ENCODE peak calls at places on chromosomes 12 and 14, in four cellular contexts. One of them, this sample, is unnamed.

GRCh38 chr14:72975776-72976175 is 49.5 kb downstream of the DCAF4 start:
- DNase-seq in aorta: no peak
- DNase-seq in neural progenitor cell: peak; percentile 18
- DNase-seq in stomach: no peak
- DNase-seq in this sample: no peak

GRCh38 chr12:92735131-92735721 is 32.4 kb downstream of the PLEKHG7 start:
- DNase-seq in aorta: no peak
- DNase-seq in neural progenitor cell: no peak
- DNase-seq in stomach: no peak
- DNase-seq in this sample: no peak

GRCh38 chr12:106108187-106108816 is 30.5 kb downstream of the NUAK1 start:
- DNase-seq in aorta: no peak
- DNase-seq in neural progenitor cell: no peak
- DNase-seq in stomach: no peak
- DNase-seq in this sample: no peak

GRCh38 chr14:77208266-77208978 is 26.8 kb downstream of the TMEM63C start:
- DNase-seq in aorta: peak; percentile 91
- DNase-seq in neural progenitor cell: peak; percentile 92
- DNase-seq in stomach: peak; percentile 69
- DNase-seq in this sample: peak; percentile 72

GRCh38 chr12:60947533-60947932 is 1312.7 kb upstream of the USP15 start:
- DNase-seq in aorta: no peak
- DNase-seq in neural progenitor cell: no peak
- DNase-seq in stomach: no peak
- DNase-seq in this sample: no peak

GRCh38 chr14:66045572-66046021 is 440.6 kb upstream of the CCDC196 start:
- DNase-seq in aorta: no peak
- DNase-seq in neural progenitor cell: peak; percentile 49
- DNase-seq in stomach: no peak
- DNase-seq in this sample: no peak

GRCh38 chr12:54933381-54933780 is 51.2 kb downstream of the TESPA1 start:
- DNase-seq in aorta: no peak
- DNase-seq in neural progenitor cell: no peak
- DNase-seq in stomach: no peak
- DNase-seq in this sample: no peak

GRCh38 chr14:101197595-101198397 is 294.3 kb upstream of the RTL1 start:
- DNase-seq in aorta: peak; percentile 69
- DNase-seq in neural progenitor cell: no peak
- DNase-seq in stomach: peak; percentile 23
- DNase-seq in this sample: no peak

GRCh38 chr14:47194051-47194450 is 481.4 kb downstream of the MDGA2 start:
- DNase-seq in aorta: no peak
- DNase-seq in neural progenitor cell: no peak
- DNase-seq in stomach: no peak
- DNase-seq in this sample: no peak

GRCh38 chr12:81450920-81451739 is 308.0 kb downstream of the PPFIA2 start:
- DNase-seq in aorta: no peak
- DNase-seq in neural progenitor cell: peak; percentile 92
- DNase-seq in stomach: no peak
- DNase-seq in this sample: no peak

GRCh38 chr12:91890742-91891141 is 254.9 kb downstream of the BTG1 start:
- DNase-seq in aorta: no peak
- DNase-seq in neural progenitor cell: no peak
- DNase-seq in stomach: no peak
- DNase-seq in this sample: no peak

GRCh38 chr14:63933701-63934100 is 80.9 kb downstream of the SYNE2 start:
- DNase-seq in aorta: no peak
- DNase-seq in neural progenitor cell: peak; percentile 61
- DNase-seq in stomach: no peak
- DNase-seq in this sample: no peak

GRCh38 chr12:107668743-107669142 is 16.9 kb upstream of the PWP1 start:
- DNase-seq in aorta: no peak
- DNase-seq in neural progenitor cell: no peak
- DNase-seq in stomach: no peak
- DNase-seq in this sample: no peak

GRCh38 chr12:131052891-131053290 is 99.2 kb downstream of the ADGRD1 start:
- DNase-seq in aorta: peak; percentile 17
- DNase-seq in neural progenitor cell: no peak
- DNase-seq in stomach: no peak
- DNase-seq in this sample: no peak
- H3K4me3 ChIP-seq in aorta: no peak overlapping the region
- H3K4me3 ChIP-seq in neural progenitor cell: no peak overlapping the region
- H3K4me3 ChIP-seq in stomach: no peak overlapping the region
- H3K4me3 ChIP-seq in this sample: no peak overlapping the region

GRCh38 chr12:3421191-3421590 is 69.8 kb upstream of the PRMT8 start:
- DNase-seq in aorta: no peak
- DNase-seq in neural progenitor cell: no peak
- DNase-seq in stomach: no peak
- DNase-seq in this sample: no peak
- H3K27ac ChIP-seq in aorta: no peak overlapping the region
- H3K27ac ChIP-seq in neural progenitor cell: no peak overlapping the region
- H3K27ac ChIP-seq in stomach: no peak overlapping the region
- H3K27ac ChIP-seq in this sample: no peak overlapping the region

GRCh38 chr14:92041203-92041602 is 1.3 kb upstream of the TRIP11 start:
- DNase-seq in aorta: no peak
- DNase-seq in neural progenitor cell: no peak
- DNase-seq in stomach: no peak
- DNase-seq in this sample: no peak
- H3K4me3 ChIP-seq in aorta: no peak overlapping the region
- H3K4me3 ChIP-seq in neural progenitor cell: peak overlapping the region; percentile 88
- H3K4me3 ChIP-seq in stomach: peak overlapping the region; percentile 95
- H3K4me3 ChIP-seq in this sample: peak overlapping the region; percentile 80

GRCh38 chr14:52791204-52792096 is at the start of gene GNPNAT1:
- DNase-seq in aorta: peak; percentile 95
- DNase-seq in neural progenitor cell: peak; percentile 94
- DNase-seq in stomach: peak; percentile 90
- DNase-seq in this sample: peak; percentile 78

GRCh38 chr14:52789118-52789517 is 2.3 kb downstream of the GNPNAT1 start:
- DNase-seq in aorta: no peak
- DNase-seq in neural progenitor cell: peak; percentile 7
- DNase-seq in stomach: no peak
- DNase-seq in this sample: no peak

GRCh38 chr14:52792097-52792415 is 649 bp upstream of the GNPNAT1 start:
- DNase-seq in aorta: no peak
- DNase-seq in neural progenitor cell: peak; percentile 7
- DNase-seq in stomach: no peak
- DNase-seq in this sample: no peak

GRCh38 chr14:52790756-52791203 is 627 bp downstream of the GNPNAT1 start:
- DNase-seq in aorta: no peak
- DNase-seq in neural progenitor cell: no peak
- DNase-seq in stomach: no peak
- DNase-seq in this sample: no peak

DNA sequence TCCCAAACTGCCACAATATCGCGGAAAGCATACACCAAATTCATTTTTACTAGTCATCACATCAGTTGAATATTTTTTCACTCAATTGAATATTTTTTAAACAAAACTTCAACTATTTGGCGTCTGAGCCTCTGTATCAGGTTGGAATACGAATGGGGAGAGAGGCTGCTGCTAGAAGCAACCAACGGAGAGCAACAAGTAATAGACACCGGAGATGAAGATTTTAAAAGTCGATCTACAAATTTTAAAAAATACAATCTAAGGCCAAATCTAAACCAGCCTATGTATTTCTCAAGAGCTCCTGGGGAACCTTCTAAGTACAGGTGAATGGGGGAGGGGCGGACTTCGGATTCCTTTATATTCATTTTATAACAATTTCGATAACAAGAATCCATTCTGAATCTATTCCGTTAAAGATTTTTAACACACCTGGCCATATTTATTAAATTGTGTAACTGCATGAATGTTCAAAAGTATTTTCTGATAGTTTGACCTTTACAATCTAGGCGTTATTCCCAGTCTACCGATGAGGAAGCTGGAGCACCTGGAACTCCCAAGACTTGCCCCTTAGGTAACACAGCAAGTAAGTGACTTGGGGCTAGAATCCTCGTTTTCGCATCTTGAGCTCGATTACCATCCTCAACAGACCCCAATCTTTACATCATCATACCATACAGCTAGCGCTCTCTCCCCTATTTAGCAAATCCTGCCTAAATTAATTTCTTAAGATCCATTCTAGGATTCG is 1.2 kb downstream of the GNPNAT1 start:
- DNase-seq in aorta: no peak
- DNase-seq in neural progenitor cell: peak; percentile 34
- DNase-seq in stomach: no peak
- DNase-seq in this sample: no peak
- H3K27ac ChIP-seq in aorta: no peak overlapping the region
- H3K27ac ChIP-seq in neural progenitor cell: no peak overlapping the region
- H3K27ac ChIP-seq in stomach: peak overlapping the region; percentile 26
- H3K27ac ChIP-seq in this sample: peak overlapping the region; percentile 79

GRCh38 chr12:124173692-124174091 is 121.2 kb upstream of the RFLNA start:
- DNase-seq in aorta: no peak
- DNase-seq in neural progenitor cell: no peak
- DNase-seq in stomach: no peak
- DNase-seq in this sample: no peak

GRCh38 chr12:124177276-124177950 is 117.5 kb upstream of the RFLNA start:
- DNase-seq in aorta: no peak
- DNase-seq in neural progenitor cell: no peak
- DNase-seq in stomach: no peak
- DNase-seq in this sample: no peak

GRCh38 chr12:124174406-124174805 is 120.5 kb upstream of the RFLNA start:
- DNase-seq in aorta: no peak
- DNase-seq in neural progenitor cell: no peak
- DNase-seq in stomach: no peak
- DNase-seq in this sample: no peak

GRCh38 chr12:124174949-124175348 is 119.9 kb upstream of the RFLNA start:
- DNase-seq in aorta: no peak
- DNase-seq in neural progenitor cell: no peak
- DNase-seq in stomach: no peak
- DNase-seq in this sample: no peak

DNA sequence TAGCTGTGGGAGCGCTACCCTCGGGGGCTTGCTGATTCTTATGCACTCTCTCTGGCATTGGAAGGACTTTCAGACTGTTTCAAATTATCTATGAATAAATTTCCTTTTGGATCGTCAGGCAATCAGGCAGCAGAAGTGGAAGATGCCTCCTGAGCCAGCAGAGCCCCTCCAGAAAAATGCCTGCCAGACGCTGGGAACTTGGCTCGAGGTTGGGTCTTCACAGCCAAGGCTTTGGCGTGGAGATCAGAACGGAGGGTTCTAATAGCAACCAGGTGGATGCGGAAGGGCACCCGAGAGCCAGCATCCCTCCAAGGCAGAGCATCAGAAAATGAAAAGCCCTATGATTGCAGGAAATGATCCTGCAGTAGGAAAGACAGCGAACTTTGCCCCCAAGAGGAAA is 119.2 kb upstream of the RFLNA start:
- DNase-seq in aorta: no peak
- DNase-seq in neural progenitor cell: no peak
- DNase-seq in stomach: no peak
- DNase-seq in this sample: no peak
- H3K4me3 ChIP-seq in aorta: no peak overlapping the region
- H3K4me3 ChIP-seq in neural progenitor cell: no peak overlapping the region
- H3K4me3 ChIP-seq in stomach: no peak overlapping the region
- H3K4me3 ChIP-seq in this sample: no peak overlapping the region

DNA sequence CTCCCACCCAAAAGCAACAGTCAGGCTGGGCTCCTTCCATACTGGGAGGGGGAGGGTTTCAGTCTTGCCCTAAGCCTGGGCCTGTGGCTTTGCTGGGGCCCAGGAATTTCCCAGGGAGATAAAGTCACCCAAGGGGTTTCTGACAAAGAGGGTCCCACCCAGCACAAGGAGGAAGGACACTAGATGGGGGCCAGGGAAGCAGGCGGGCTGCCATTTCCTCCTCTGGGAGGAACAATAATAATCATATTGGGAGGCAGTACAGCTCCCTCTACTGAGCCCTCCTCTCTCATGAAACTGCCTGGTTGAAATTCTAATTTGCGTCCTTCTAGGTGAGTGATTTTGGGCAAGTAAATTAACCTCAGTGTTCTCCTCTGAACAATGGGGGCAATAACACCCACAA is 7.9 kb downstream of the SLC8B1 start:
- DNase-seq in aorta: no peak
- DNase-seq in neural progenitor cell: no peak
- DNase-seq in stomach: no peak
- DNase-seq in this sample: no peak
- H3K27ac ChIP-seq in aorta: no peak overlapping the region
- H3K27ac ChIP-seq in neural progenitor cell: no peak overlapping the region
- H3K27ac ChIP-seq in stomach: no peak overlapping the region
- H3K27ac ChIP-seq in this sample: no peak overlapping the region

DNA sequence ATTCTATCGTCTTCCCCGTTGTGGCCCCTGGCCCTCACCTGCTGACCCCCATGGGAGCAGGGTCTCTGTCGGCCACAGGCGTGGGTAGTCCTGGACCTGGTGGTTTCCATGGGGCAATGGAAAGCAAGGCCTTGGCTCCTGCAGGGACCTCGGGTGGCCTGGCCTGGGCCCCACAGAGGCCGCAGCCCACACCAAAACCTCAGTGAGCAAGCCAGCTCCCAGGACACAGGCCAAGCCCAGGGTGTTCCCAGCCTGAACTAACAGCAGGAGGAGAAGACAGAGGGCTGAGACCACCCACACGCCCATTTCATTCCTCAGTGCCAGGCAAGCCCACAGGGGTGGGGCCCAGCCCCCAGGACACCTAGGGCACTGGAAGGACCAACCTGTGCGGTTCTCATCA is 16.9 kb downstream of the ABCB9 start:
- DNase-seq in aorta: no peak
- DNase-seq in neural progenitor cell: no peak
- DNase-seq in stomach: no peak
- DNase-seq in this sample: no peak
- H3K4me3 ChIP-seq in aorta: no peak overlapping the region
- H3K4me3 ChIP-seq in neural progenitor cell: no peak overlapping the region
- H3K4me3 ChIP-seq in stomach: no peak overlapping the region
- H3K4me3 ChIP-seq in this sample: no peak overlapping the region

GRCh38 chr12:95169368-95169767 is 47.9 kb downstream of the FGD6 start:
- DNase-seq in aorta: no peak
- DNase-seq in neural progenitor cell: peak; percentile 4
- DNase-seq in stomach: peak; percentile 33
- DNase-seq in this sample: no peak
- H3K27ac ChIP-seq in aorta: no peak overlapping the region
- H3K27ac ChIP-seq in neural progenitor cell: peak overlapping the region; percentile 15
- H3K27ac ChIP-seq in stomach: no peak overlapping the region
- H3K27ac ChIP-seq in this sample: no peak overlapping the region

GRCh38 chr12:52267266-52267665 is 7.2 kb upstream of the KRT86 start:
- DNase-seq in aorta: peak; percentile 24
- DNase-seq in neural progenitor cell: no peak
- DNase-seq in stomach: no peak
- DNase-seq in this sample: peak; percentile 27
- H3K4me3 ChIP-seq in aorta: no peak overlapping the region
- H3K4me3 ChIP-seq in neural progenitor cell: no peak overlapping the region
- H3K4me3 ChIP-seq in stomach: no peak overlapping the region
- H3K4me3 ChIP-seq in this sample: no peak overlapping the region

This sample was measured in tibial artery.